ENCODE peak calls at places on chromosomes 16 and 17, in ten cellular contexts. F, Q, S, D, A, X, M, N, I and B are unnamed samples.

GRCh38 chr17:40021471-40021961 is 6.3 kb downstream of the CSF3 start:
- DNase-seq in M (no peak), F (no peak), I (no peak), S (no peak), X (no peak), A (peak; percentile 62), Q (no peak), N (no peak), D (no peak), B (no peak)

GRCh38 chr17:77011173-77012011 is 129.4 kb upstream of the SEC14L1 start:
- DNase-seq in S (no peak), A (no peak), N (no peak), X (peak; percentile 46), M (no peak), D (no peak), I (peak; percentile 48), Q (no peak), F (no peak), B (no peak)

GRCh38 chr16:53900678-53901077 is 196.7 kb downstream of the FTO start:
- DNase-seq in N (no peak), Q (no peak), X (no peak), A (no peak), D (no peak), S (no peak), M (no peak), F (no peak), I (no peak), B (no peak)

GRCh38 chr17:75979705-75980187 is 706 bp downstream of the TEN1 start:
- DNase-seq in X (no peak), I (no peak), Q (no peak), A (no peak), N (no peak), D (no peak), S (no peak), F (peak; percentile 18), M (no peak), B (no peak)

GRCh38 chr17:73748521-73748920 is 104.3 kb upstream of the SDK2 start:
- DNase-seq in N (no peak), Q (no peak), D (no peak), A (no peak), M (no peak), X (peak; percentile 37), I (no peak), F (no peak), S (no peak), B (no peak)

GRCh38 chr17:67993998-67994361 is 2.3 kb downstream of the C17orf58 start:
- DNase-seq in I (peak; percentile 40), M (no peak), A (no peak), Q (peak; percentile 48), X (no peak), N (no peak), D (no peak), S (no peak), F (no peak), B (no peak)

GRCh38 chr17:32780721-32781120 is 96.2 kb downstream of the MYO1D start:
- DNase-seq in F (no peak), N (no peak), D (no peak), M (no peak), A (no peak), I (no peak), X (no peak), S (no peak), Q (no peak), B (no peak)

GRCh38 chr17:15364615-15365014 is 23.2 kb upstream of the TEKT3 start:
- DNase-seq in F (no peak), Q (no peak), D (no peak), M (no peak), X (no peak), I (no peak), N (no peak), A (no peak), S (no peak), B (no peak)

GRCh38 chr17:81734405-81735055 is 22.4 kb downstream of the SLC25A10 start:
- DNase-seq in X (no peak), S (peak; percentile 88), I (no peak), D (no peak), F (no peak), M (peak; percentile 70), N (peak; percentile 65), A (no peak), Q (no peak), B (no peak)

GRCh38 chr17:80845863-80846671 is 145.6 kb upstream of the CHMP6 start:
- DNase-seq in D (no peak), F (no peak), A (no peak), Q (no peak), N (peak; percentile 46), M (peak; percentile 62), I (peak; percentile 84), S (peak; percentile 55), X (peak; percentile 71), B (no peak)

GRCh38 chr17:56845934-56846333 is 12.0 kb downstream of the DGKE start:
- DNase-seq in D (no peak), X (no peak), I (peak; percentile 25), Q (no peak), A (no peak), M (no peak), N (no peak), S (no peak), F (no peak), B (no peak)

GRCh38 chr16:89143201-89143741 is 28.3 kb upstream of the CDH15 start:
- DNase-seq in X (no peak), A (no peak), I (no peak), D (no peak), M (peak; percentile 52), N (no peak), F (no peak), Q (no peak), S (peak; percentile 39), B (no peak)

GRCh38 chr17:72393553-72393952 is 272.7 kb downstream of the SOX9 start:
- DNase-seq in M (no peak), N (no peak), I (no peak), F (peak; percentile 60), A (no peak), Q (no peak), S (no peak), D (no peak), X (no peak), B (no peak)

DNA sequence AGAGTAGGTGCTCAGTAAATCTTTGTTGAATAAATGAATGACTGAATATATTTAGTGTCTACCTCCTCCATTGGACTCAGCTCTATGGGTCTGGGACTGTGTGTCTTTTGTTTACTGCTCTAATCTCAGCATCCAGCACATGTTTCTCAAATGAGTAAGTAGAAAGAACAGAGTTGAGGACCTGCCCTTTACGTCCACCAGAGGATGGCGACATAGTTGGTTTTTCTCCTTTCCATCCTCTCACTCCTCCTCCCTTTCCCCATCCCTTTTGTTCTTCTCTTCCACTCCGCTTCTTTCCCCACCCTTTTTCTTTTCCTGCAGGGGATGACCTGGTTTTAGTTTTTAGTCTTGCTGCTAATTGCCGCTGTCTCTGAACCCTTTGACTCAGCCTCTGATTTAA is 12.1 kb upstream of the CHP2 start:
- DNase-seq in A (no peak), Q (no peak), M (no peak), N (no peak), F (no peak), I (no peak), X (no peak), D (no peak), S (no peak), B (no peak)
- TF ChIP-seq CTCF in A (no peak), Q (no peak), M (no peak), N (no peak), F (no peak), I (no peak), X (no peak), D (no peak), S (no peak), B (no peak)

DNA sequence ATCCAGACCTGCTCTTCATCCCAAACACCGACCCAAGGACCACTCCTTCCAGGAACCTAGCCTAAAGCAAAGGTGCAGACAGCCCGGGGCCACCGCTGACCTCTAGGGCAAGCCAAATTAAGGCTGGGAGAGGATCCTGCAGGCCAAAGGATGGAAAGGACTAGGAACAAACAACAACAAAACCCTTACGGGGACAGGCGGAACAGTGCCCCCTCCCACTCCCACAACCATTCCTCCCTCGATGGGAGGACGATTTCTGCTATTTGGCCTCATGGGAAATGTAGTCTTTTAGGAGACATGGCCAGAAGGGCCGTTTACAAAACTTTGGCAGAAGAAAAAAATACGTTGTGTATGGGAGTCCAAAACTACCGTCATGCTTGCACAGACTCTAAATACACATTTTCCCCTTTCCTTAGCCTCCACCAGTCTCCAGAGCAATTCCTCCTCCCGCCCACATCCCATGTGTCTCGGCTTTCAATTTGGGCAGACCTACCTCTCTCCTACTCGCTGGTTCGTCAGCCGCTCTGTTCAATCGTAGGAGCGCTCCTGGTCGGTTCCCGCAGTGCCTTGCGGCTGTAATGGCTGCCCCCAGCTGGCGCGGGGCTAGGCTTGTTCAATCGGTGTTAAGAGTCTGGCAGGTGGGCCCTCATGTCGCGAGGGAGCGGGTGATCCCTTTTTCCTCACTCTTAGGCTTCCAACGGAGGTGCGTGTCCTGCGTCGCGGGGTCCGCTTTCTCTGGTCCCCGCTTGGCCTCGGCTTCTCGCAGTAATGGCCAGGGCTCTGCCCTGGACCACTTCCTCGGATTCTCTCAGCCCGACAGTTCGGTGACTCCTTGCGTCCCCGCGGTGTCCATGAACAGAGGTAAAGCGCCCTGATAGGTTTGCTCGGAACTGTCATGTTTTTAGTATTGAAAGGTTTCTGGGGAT is at the start of gene ERAL1:
- DNase-seq in F (peak; percentile 75), S (peak; percentile 89), M (peak; percentile 96), I (peak; percentile 90), D (peak; percentile 77), X (peak; percentile 91), Q (peak; percentile 91), N (peak; percentile 93), A (peak; percentile 49), B (peak; percentile 87)
- TF ChIP-seq CTCF in F (peak; percentile 18), S (no peak), M (no peak), I (no peak), D (peak; percentile 7), X (no peak), Q (no peak), N (no peak), A (peak; percentile 5), B (no peak)

GRCh38 chr17:7634384-7634783 is 4.4 kb downstream of the SHBG start:
- DNase-seq in S (no peak), D (no peak), I (no peak), A (no peak), X (peak; percentile 41), Q (peak; percentile 58), F (no peak), M (no peak), N (no peak), B (peak; percentile 31)
- TF ChIP-seq CTCF in S (no peak), D (no peak), I (peak; percentile 31), A (peak; percentile 60), X (no peak), Q (peak; percentile 35), F (peak; percentile 77), M (no peak), N (no peak), B (peak; percentile 63)

GRCh38 chr17:7502987-7503386 is 18.8 kb downstream of the POLR2A start:
- DNase-seq in F (no peak), M (no peak), Q (no peak), S (peak; percentile 36), X (peak; percentile 41), I (no peak), D (no peak), A (no peak), N (peak; percentile 57), B (no peak)
- TF ChIP-seq CTCF in F (peak; percentile 26), M (no peak), Q (peak; percentile 9), S (no peak), X (no peak), I (peak; percentile 5), D (no peak), A (peak; percentile 14), N (no peak), B (peak; percentile 39)